ENCODE peak calls at places on chromosomes 5 and 9, in four cellular contexts. K is right cardiac atrium; I is CD8-positive, alpha-beta memory T cell; T is gastrocnemius medialis. L is an unnamed sample.

GRCh38 chr5:51882647-51883046 is 499.4 kb downstream of the ISL1 start:
- DNase-seq in K (no peak), I (no peak), T (no peak), L (no peak)

GRCh38 chr5:138755084-138755748 is 2.0 kb downstream of the CTNNA1 start:
- DNase-seq in K (no peak), I (no peak), T (no peak), L (no peak)

GRCh38 chr5:93576994-93577575 is 3.9 kb downstream of the NR2F1-AS1 start:
- DNase-seq in K (no peak), I (no peak), T (no peak), L (no peak)

GRCh38 chr5:133723126-133723525 is 110.8 kb upstream of the FSTL4 start:
- DNase-seq in K (no peak), I (no peak), T (no peak), L (peak; percentile 12)

GRCh38 chr9:13278023-13278367 is 1.5 kb downstream of the MPDZ start:
- DNase-seq in K (no peak), I (no peak), T (no peak), L (no peak)

GRCh38 chr5:115267617-115268016 is 4.9 kb upstream of the PGGT1B start:
- DNase-seq in K (no peak), I (no peak), T (no peak), L (no peak)

GRCh38 chr9:87085521-87085920 is 138.2 kb upstream of the GAS1 start:
- DNase-seq in K (no peak), I (no peak), T (no peak), L (no peak)

GRCh38 chr9:83199240-83199639 is 136.3 kb upstream of the RASEF start:
- DNase-seq in K (no peak), I (no peak), T (no peak), L (no peak)

GRCh38 chr5:179577286-179577960 is 27.1 kb downstream of the RUFY1 start:
- DNase-seq in K (no peak), I (no peak), T (no peak), L (no peak)

GRCh38 chr5:82364497-82364896 is 86.3 kb upstream of the RPS23 start:
- DNase-seq in K (no peak), I (no peak), T (no peak), L (no peak)

GRCh38 chr9:79377315-79377855 is 194.4 kb upstream of the TLE4 start:
- DNase-seq in K (no peak), I (no peak), T (no peak), L (no peak)

DNA sequence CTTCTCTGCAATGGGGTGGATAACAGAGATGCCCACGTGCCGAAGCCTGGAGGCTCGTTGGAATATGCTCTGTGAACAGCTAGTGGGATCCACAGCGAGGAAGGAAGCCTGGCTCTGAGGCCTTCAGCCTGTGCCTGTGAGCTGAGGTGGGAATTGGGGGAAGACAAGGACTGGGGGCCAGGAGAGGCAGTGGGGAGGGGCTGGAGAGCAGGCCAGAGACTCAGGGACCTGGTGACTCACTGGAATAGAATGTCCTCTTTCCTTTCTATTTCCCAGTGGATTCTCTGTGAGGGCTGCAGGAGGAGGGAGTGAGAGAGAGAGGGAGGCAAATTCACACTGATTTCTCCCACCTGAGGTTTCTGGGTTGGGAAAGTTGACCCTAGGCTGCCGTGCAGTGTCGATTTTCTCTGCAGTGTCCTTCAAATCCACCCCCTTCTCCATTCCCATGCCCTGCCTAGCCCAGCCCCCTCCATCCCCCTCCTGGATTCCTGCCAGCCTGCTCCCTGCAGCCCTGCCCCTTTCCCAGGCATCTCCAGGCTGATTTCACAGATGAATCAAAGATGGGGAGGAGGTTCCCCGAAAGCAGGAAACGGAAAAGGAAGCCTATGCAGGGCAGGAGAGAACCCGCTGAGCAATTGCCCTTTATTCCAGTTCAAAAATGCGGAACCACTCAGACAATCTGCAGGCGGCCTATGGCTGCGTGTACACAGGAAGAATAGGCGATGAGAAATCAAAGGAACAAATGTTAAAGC is 1.4 kb upstream of the SPAAR start:
- DNase-seq in K (peak; percentile 82), I (no peak), T (peak; percentile 58), L (peak; percentile 74)
- H3K4me3 ChIP-seq in K (no peak overlapping the region), I (no peak overlapping the region), T (peak overlapping the region; percentile 39), L (peak overlapping the region; percentile 57)

DNA sequence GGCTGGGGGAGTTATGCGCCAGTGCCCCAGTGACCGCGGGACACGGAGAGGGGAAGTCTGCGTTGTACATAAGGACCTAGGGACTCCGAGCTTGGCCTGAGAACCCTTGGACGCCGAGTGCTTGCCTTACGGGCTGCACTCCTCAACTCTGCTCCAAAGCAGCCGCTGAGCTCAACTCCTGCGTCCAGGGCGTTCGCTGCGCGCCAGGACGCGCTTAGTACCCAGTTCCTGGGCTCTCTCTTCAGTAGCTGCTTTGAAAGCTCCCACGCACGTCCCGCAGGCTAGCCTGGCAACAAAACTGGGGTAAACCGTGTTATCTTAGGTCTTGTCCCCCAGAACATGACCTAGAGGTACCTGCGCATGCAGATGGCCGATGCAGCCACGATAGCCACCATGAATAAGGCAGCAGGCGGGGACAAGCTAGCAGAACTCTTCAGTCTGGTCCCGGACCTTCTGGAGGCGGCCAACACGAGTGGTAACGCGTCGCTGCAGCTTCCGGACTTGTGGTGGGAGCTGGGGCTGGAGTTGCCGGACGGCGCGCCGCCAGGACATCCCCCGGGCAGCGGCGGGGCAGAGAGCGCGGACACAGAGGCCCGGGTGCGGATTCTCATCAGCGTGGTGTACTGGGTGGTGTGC is at the start of gene RXFP3:
- DNase-seq in K (no peak), I (no peak), T (no peak), L (no peak)
- H3K27me3 ChIP-seq in K (no peaks in the 10 kb centered on the region), I (peaks cover 26% of the 10 kb centered on the region), T (peaks cover 48% of the 10 kb centered on the region), L (peaks cover 48% of the 10 kb centered on the region)

DNA sequence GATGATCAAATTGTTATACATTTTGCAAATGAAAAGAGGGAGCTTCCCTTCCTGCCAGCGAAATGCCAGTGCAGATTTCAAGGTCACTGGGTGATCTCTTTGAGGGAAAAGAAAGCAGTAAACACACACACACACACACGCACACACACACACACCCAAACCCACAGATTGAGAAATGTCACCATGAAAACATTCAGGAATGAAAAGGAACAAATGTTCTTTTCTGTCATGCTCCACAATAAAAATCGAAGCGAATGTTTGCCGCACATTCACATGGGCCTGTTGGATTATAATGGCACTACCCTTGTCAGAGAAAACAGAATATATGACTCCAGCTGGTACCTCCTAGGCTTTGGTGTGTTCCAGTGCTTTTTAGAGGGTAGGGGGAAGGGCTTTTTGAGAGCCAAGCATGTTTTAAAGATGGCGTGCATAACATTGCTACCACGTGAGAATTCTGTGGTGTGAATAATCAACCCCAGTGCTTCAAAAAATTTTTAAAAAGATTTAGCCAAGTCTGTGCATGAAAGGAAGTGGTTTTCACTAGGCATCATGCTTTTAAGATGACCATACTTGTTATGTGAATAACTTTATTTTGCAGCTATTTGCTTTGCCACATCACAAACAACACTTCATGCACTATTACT is 120.7 kb upstream of the ZNF608 start:
- DNase-seq in K (no peak), I (no peak), T (no peak), L (no peak)
- H3K27ac ChIP-seq in K (peak overlapping the region; percentile 48), I (no peak overlapping the region), T (no peak overlapping the region), L (no peak overlapping the region)

DNA sequence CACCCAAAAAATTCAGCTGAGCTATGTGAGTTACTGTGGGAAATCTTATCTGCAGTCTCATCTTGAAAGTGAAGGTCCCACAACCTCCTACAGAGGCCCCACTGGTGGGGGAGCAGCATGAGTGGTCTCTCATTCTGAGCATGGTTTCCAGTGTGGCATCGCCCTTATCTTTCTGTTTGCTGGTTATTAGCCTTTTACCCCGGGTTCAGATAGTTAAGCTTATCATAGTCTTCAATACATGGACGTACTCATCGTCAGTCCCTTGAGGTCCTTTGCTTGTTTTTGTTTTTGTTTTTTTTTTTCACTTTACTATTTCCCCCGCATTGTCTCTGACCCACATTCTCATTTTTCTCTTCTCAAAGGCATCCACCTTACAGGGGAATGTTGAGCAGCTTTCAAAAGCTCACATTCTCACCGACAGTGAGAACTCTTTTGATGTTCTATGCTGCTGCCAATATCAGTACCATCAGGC is 7.7 kb upstream of the HAVCR2 start:
- DNase-seq in K (no peak), I (no peak), T (no peak), L (no peak)
- H3K4me3 ChIP-seq in K (no peak overlapping the region), I (no peak overlapping the region), T (no peak overlapping the region), L (no peak overlapping the region)

DNA sequence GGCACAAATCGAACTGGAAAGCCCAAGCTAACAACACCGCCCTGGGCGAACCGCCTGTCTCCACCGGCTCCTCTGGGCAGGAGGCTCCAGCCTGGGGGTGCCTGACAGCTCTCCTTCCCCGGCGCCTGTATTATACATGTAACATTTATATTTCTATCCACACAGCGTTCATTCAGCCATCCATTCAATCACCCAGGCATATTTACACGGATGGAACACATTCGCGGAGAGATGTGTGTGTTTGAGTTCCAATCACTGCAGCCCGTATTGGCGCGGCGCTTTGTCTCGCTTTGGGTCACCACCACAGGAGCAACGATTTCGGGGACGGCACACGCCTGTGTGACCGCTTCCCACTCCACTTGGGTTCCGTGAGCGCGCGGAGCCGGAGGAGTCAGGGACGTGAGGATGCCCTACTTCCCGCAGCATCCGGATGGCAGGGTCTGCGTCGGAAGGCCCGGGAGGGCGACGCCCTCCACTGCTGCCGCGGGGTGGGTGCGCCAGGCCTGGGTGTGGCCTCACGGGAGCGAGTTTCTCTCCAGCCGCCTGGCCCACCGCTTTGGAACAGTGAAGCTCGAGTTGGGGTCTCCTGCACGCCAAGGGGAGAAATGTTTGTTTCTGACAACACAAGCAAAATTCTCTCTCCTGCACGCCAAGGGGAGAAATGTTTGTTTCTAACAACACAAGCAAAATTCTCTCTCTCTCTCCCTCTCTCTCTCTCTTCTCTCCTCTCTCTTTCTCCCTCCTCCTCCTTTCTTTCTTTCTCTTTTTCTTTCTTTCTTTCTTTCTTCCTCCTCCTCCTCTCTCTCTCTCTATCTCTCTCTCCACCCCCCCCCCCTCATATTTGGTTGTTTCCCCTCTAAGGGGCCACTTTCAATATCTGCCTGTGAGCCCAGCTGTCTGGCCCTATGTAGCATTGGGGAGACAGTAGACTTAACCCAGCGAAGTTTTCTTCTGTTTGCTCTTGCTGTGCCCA is 1.1 kb upstream of the SV2C start:
- DNase-seq in K (no peak), I (no peak), T (no peak), L (no peak)
- H3K27me3 ChIP-seq in K (peaks cover 7% of the 10 kb centered on the region), I (peaks cover 19% of the 10 kb centered on the region), T (peaks cover 53% of the 10 kb centered on the region), L (peaks cover 42% of the 10 kb centered on the region)

L was measured in tibial artery.